ENCODE peak calls at places on chromosomes 12 and 14, in five cellular contexts. R is T follicular helper cell; S is stromal cell of bone marrow; Y is neural crest cell; A is CD8-positive, alpha-beta T cell. B is an unnamed sample.

GRCh38 chr12:90896164-90896563 is 58.8 kb downstream of the CCER1 start:
- DNase-seq in R (no peak), S (peak), Y (no peak), A (no peak), B (no peak)

GRCh38 chr12:80679346-80680131 is 27.9 kb upstream of the MYF6 start:
- DNase-seq in R (no peak), S (no peak), Y (no peak), A (no peak), B (no peak)

GRCh38 chr12:19912996-19913395 is 455.3 kb upstream of the PDE3A start:
- DNase-seq in R (no peak), S (no peak), Y (no peak), A (no peak), B (no peak)

GRCh38 chr12:120680165-120680738 is 6.7 kb upstream of the MLEC start:
- DNase-seq in R (no peak), S (no peak), Y (no peak), A (no peak), B (no peak)

GRCh38 chr14:89504602-89505320 is 87.7 kb upstream of the FOXN3 start:
- DNase-seq in R (no peak), S (peak), Y (no peak), A (peak), B (no peak)

GRCh38 chr14:32711103-32711680 is 227.5 kb upstream of the NPAS3 start:
- DNase-seq in R (no peak), S (peak), Y (peak), A (no peak), B (no peak)

GRCh38 chr12:124592050-124592449 is 24.6 kb upstream of the NCOR2 start:
- DNase-seq in R (no peak), S (peak), Y (no peak), A (no peak), B (no peak)

GRCh38 chr12:101616027-101616494 is 21.3 kb downstream of the MYBPC1 start:
- DNase-seq in R (no peak), S (no peak), Y (no peak), A (no peak), B (no peak)

GRCh38 chr14:64726585-64726890 is 22.3 kb downstream of the PLEKHG3 start:
- DNase-seq in R (no peak), S (no peak), Y (no peak), A (no peak), B (no peak)

GRCh38 chr14:61466249-61466904 is 145.0 kb downstream of the PRKCH start:
- DNase-seq in R (no peak), S (peak), Y (no peak), A (no peak), B (no peak)

GRCh38 chr12:25689996-25690501 is 137.0 kb upstream of the LMNTD1 start:
- DNase-seq in R (no peak), S (no peak), Y (no peak), A (no peak), B (no peak)

GRCh38 chr14:88502740-88503139 is 52.1 kb downstream of the PTPN21 start:
- DNase-seq in R (no peak), S (no peak), Y (no peak), A (no peak), B (no peak)

GRCh38 chr12:4449862-4450222 is 4.2 kb upstream of the FGF6 start:
- DNase-seq in R (no peak), S (no peak), Y (no peak), A (no peak), B (no peak)

GRCh38 chr14:100526057-100526456 is 61.2 kb downstream of the BEGAIN start:
- DNase-seq in R (no peak), S (no peak), Y (no peak), A (no peak), B (no peak)

GRCh38 chr14:76781648-76782051 is 20.4 kb downstream of the VASH1 start:
- DNase-seq in R (no peak), S (no peak), Y (no peak), A (no peak), B (no peak)

GRCh38 chr14:31568151-31568550 is 6.9 kb downstream of the NUBPL start:
- DNase-seq in R (no peak), S (no peak), Y (no peak), A (no peak), B (no peak)

B was measured in iPS DF 19.7.